ENCODE peak calls at places on chromosomes 2 and 18, in six cellular contexts. M, N, E, B, L and Z are unnamed samples.
A peak's percentile ranks its signal among the peaks of the same experiment; 100 is the strongest.

GRCh38 chr2:166344286-166345113 is 31.2 kb downstream of the SCN9A start:
- DNase-seq in N (no peak), E (no peak), L (peak; percentile 46), B (no peak), M (no peak), Z (no peak)

GRCh38 chr2:21372654-21373053 is 248.9 kb downstream of the TDRD15 start:
- DNase-seq in M (peak; percentile 7), L (peak; percentile 72), B (no peak), N (no peak), E (no peak), Z (no peak)

GRCh38 chr2:190351955-190352354 is 8.6 kb downstream of the INPP1 start:
- DNase-seq in B (no peak), M (no peak), L (no peak), E (no peak), N (no peak), Z (no peak)

GRCh38 chr18:24176727-24177416 is 38.0 kb downstream of the CABYR start:
- DNase-seq in E (peak; percentile 3), N (peak; percentile 3), B (no peak), M (peak; percentile 13), L (peak; percentile 87), Z (no peak)

GRCh38 chr18:43904209-43904837 is 627.0 kb upstream of the SYT4 start:
- DNase-seq in L (no peak), M (no peak), B (no peak), N (no peak), E (no peak), Z (no peak)

GRCh38 chr2:201182650-201183372 is at the start of gene CASP10:
- DNase-seq in B (no peak), L (peak; percentile 60), M (peak; percentile 84), E (peak; percentile 22), N (peak; percentile 82), Z (no peak)

GRCh38 chr2:200253631-200254030 is 52.9 kb upstream of the SPATS2L start:
- DNase-seq in L (no peak), B (no peak), N (no peak), E (no peak), M (no peak), Z (no peak)

GRCh38 chr2:238784671-238785527 is 63.0 kb upstream of the TWIST2 start:
- DNase-seq in E (peak; percentile 20), L (peak; percentile 84), N (peak; percentile 38), M (peak; percentile 60), B (no peak), Z (no peak)

GRCh38 chr2:242020196-242021004 is 150.9 kb downstream of the RTP5 start:
- DNase-seq in N (no peak), L (peak; percentile 60), B (peak; percentile 81), M (no peak), E (no peak), Z (no peak)

GRCh38 chr2:113869253-113869652 is 20.6 kb upstream of the ACTR3 start:
- DNase-seq in E (no peak), N (no peak), M (no peak), B (no peak), L (no peak), Z (no peak)

GRCh38 chr2:113876503-113877387 is 13.1 kb upstream of the ACTR3 start:
- DNase-seq in L (no peak), M (no peak), B (peak; percentile 91), N (peak; percentile 93), E (peak; percentile 21), Z (no peak)

GRCh38 chr2:113873867-113874266 is 16.0 kb upstream of the ACTR3 start:
- DNase-seq in L (no peak), E (no peak), B (no peak), N (no peak), M (no peak), Z (no peak)

GRCh38 chr2:113877651-113878594 is 12.0 kb upstream of the ACTR3 start:
- DNase-seq in L (no peak), N (no peak), B (no peak), M (no peak), E (no peak), Z (no peak)

DNA sequence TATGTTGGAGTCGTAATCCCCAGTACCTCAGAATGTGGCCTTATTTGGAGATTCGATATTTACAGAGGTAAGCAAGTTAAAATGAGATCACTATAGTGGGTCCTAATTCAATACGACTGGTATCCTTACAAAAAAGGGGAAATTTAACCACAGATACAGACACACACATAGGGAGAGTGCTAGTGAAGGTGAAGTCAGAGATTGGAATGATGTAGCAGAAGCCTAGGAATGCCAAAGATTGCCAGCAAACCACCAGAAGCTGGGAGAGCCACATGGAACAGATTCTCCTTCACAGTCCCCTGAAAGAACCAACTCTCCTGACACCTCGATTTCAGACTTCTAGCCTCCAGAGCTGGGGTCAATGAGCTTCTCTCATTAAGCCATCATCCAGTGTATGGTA is 17.7 kb upstream of the ACTR3 start:
- DNase-seq in L (no peak), N (no peak), B (no peak), M (no peak), E (no peak), Z (no peak)
- H3K27ac ChIP-seq in L (no peak overlapping the region), N (no peak overlapping the region), B (no peak overlapping the region), M (no peak overlapping the region), E (no peak overlapping the region), Z (no peak overlapping the region)

GRCh38 chr2:44954902-44955592 is 13.5 kb downstream of the SIX3 start:
- DNase-seq in N (no peak), B (no peak), M (no peak), L (no peak), E (no peak), Z (no peak)

GRCh38 chr2:44957656-44958327 is 16.3 kb downstream of the SIX3 start:
- DNase-seq in B (no peak), E (no peak), N (no peak), L (no peak), M (no peak), Z (no peak)

GRCh38 chr2:44956841-44957240 is 15.3 kb downstream of the SIX3 start:
- DNase-seq in B (no peak), M (no peak), N (no peak), L (no peak), E (no peak), Z (no peak)

GRCh38 chr2:44954306-44954901 is 12.9 kb downstream of the SIX3 start:
- DNase-seq in B (no peak), E (no peak), L (no peak), M (no peak), N (no peak), Z (no peak)

GRCh38 chr2:44955593-44956449 is 14.3 kb downstream of the SIX3 start:
- DNase-seq in E (peak; percentile 43), M (peak; percentile 79), N (peak; percentile 60), B (peak; percentile 91), L (peak; percentile 90), Z (no peak)
- H3K4me3 ChIP-seq in E (no peak overlapping the region), M (peak overlapping the region; percentile 36), N (no peak overlapping the region), B (no peak overlapping the region), L (no peak overlapping the region), Z (peak overlapping the region; percentile 54)

GRCh38 chr18:68418226-68418868 is 296.6 kb downstream of the TMX3 start:
- DNase-seq in N (no peak), B (no peak), M (no peak), L (no peak), E (no peak), Z (no peak)

GRCh38 chr18:68417826-68418225 is 297.1 kb downstream of the TMX3 start:
- DNase-seq in B (no peak), N (no peak), L (no peak), E (no peak), M (no peak), Z (no peak)

GRCh38 chr18:68414407-68414806 is 300.5 kb downstream of the TMX3 start:
- DNase-seq in L (no peak), E (no peak), N (no peak), M (no peak), B (no peak), Z (no peak)

GRCh38 chr18:68418881-68419280 is 296.0 kb downstream of the TMX3 start:
- DNase-seq in L (no peak), M (no peak), E (no peak), B (no peak), N (no peak), Z (no peak)

GRCh38 chr18:68417166-68417776 is 297.6 kb downstream of the TMX3 start:
- DNase-seq in B (no peak), N (no peak), L (no peak), E (no peak), M (no peak), Z (no peak)
- H3K27ac ChIP-seq in B (no peak overlapping the region), N (no peak overlapping the region), L (no peak overlapping the region), E (no peak overlapping the region), M (no peak overlapping the region), Z (no peak overlapping the region)

GRCh38 chr18:65751145-65752085 is 603 bp downstream of the CDH7 start:
- DNase-seq in B (peak; percentile 52), M (no peak), E (no peak), N (no peak), L (no peak), Z (no peak)

GRCh38 chr18:65755616-65756015 is 4.8 kb downstream of the CDH7 start:
- DNase-seq in N (no peak), L (no peak), E (no peak), M (no peak), B (no peak), Z (no peak)

GRCh38 chr18:65752625-65753325 is 2.0 kb downstream of the CDH7 start:
- DNase-seq in N (no peak), L (no peak), M (no peak), B (no peak), E (no peak), Z (no peak)

GRCh38 chr18:65753520-65753919 is 2.7 kb downstream of the CDH7 start:
- DNase-seq in L (peak; percentile 67), N (no peak), M (no peak), B (no peak), E (no peak), Z (no peak)

DNA sequence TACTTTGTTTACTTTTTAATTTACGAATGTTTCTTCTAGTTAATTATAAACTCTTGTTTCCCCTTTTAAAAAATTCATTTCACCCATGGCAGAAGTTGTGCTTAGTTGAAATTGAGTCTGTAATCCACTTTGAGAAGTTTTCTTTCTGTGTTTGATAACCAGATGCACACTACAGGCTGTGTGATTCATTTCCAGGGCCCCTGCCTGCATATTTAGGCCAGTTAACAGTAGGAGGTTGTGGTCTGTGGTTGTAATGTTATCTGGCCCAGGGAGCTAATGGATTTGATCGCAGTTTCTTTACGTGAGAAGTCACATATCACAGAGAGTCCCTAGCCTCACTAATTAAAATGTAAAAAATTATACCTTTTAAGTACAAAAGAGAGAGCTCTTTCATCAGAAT is 3.3 kb downstream of the CDH7 start:
- DNase-seq in E (no peak), N (no peak), L (no peak), B (no peak), M (no peak), Z (no peak)
- H3K4me3 ChIP-seq in E (no peak overlapping the region), N (no peak overlapping the region), L (no peak overlapping the region), B (no peak overlapping the region), M (no peak overlapping the region), Z (no peak overlapping the region)

GRCh38 chr18:21831413-21831831 is 90.8 kb downstream of the MIB1 start:
- DNase-seq in N (no peak), E (no peak), M (no peak), L (no peak), B (no peak), Z (peak; percentile 18)
- H3K27ac ChIP-seq in N (no peak overlapping the region), E (no peak overlapping the region), M (no peak overlapping the region), L (no peak overlapping the region), B (no peak overlapping the region), Z (peak overlapping the region; percentile 69)